ENCODE peak calls at places on chromosomes 3 and 15, in eight cellular contexts. One of them, this sample, is unnamed.

GRCh38 chr3:124887177-124887995 is at the start of gene ITGB5:
- DNase-seq in NCI-H1092 treated with DMSO at 0.1 percent for 48 hours: no peak
- DNase-seq in stimulated activated CD4-positive, alpha-beta T cell treated with anti-CD3 and anti-CD28 coated beads, TNF-alpha, amount 100 ng/mL, for 4 hours: no peak
- DNase-seq in 8988T: peak
- DNase-seq in COR-L47: peak
- DNase-seq in activated CD4-positive, CD25-positive, alpha-beta regulatory T cell: peak
- DNase-seq in foreskin fibroblast: peak
- DNase-seq in T-helper 9 cell: no peak
- DNase-seq in this sample: no peak

GRCh38 chr15:40047413-40048154 is 8.6 kb upstream of the SRP14 start:
- DNase-seq in NCI-H1092 treated with DMSO at 0.1 percent for 48 hours: peak
- DNase-seq in stimulated activated CD4-positive, alpha-beta T cell treated with anti-CD3 and anti-CD28 coated beads, TNF-alpha, amount 100 ng/mL, for 4 hours: no peak
- DNase-seq in 8988T: peak
- DNase-seq in COR-L47: peak
- DNase-seq in activated CD4-positive, CD25-positive, alpha-beta regulatory T cell: peak
- DNase-seq in foreskin fibroblast: peak
- DNase-seq in T-helper 9 cell: peak
- DNase-seq in this sample: no peak

GRCh38 chr15:64337761-64338160 is 18.2 kb downstream of the CSNK1G1 start:
- DNase-seq in NCI-H1092 treated with DMSO at 0.1 percent for 48 hours: no peak
- DNase-seq in stimulated activated CD4-positive, alpha-beta T cell treated with anti-CD3 and anti-CD28 coated beads, TNF-alpha, amount 100 ng/mL, for 4 hours: no peak
- DNase-seq in 8988T: no peak
- DNase-seq in COR-L47: no peak
- DNase-seq in activated CD4-positive, CD25-positive, alpha-beta regulatory T cell: no peak
- DNase-seq in foreskin fibroblast: no peak
- DNase-seq in T-helper 9 cell: no peak
- DNase-seq in this sample: peak

GRCh38 chr15:89396723-89397652 is 62.4 kb upstream of the POLG start:
- DNase-seq in NCI-H1092 treated with DMSO at 0.1 percent for 48 hours: no peak
- DNase-seq in stimulated activated CD4-positive, alpha-beta T cell treated with anti-CD3 and anti-CD28 coated beads, TNF-alpha, amount 100 ng/mL, for 4 hours: no peak
- DNase-seq in 8988T: no peak
- DNase-seq in COR-L47: no peak
- DNase-seq in activated CD4-positive, CD25-positive, alpha-beta regulatory T cell: no peak
- DNase-seq in foreskin fibroblast: no peak
- DNase-seq in T-helper 9 cell: no peak
- DNase-seq in this sample: no peak

GRCh38 chr3:72227536-72228070 is 442.7 kb upstream of the PROK2 start:
- DNase-seq in NCI-H1092 treated with DMSO at 0.1 percent for 48 hours: no peak
- DNase-seq in stimulated activated CD4-positive, alpha-beta T cell treated with anti-CD3 and anti-CD28 coated beads, TNF-alpha, amount 100 ng/mL, for 4 hours: no peak
- DNase-seq in 8988T: no peak
- DNase-seq in COR-L47: no peak
- DNase-seq in activated CD4-positive, CD25-positive, alpha-beta regulatory T cell: no peak
- DNase-seq in foreskin fibroblast: peak
- DNase-seq in T-helper 9 cell: no peak
- DNase-seq in this sample: no peak

GRCh38 chr15:48449734-48450133 is 118.5 kb downstream of the DUT start:
- DNase-seq in NCI-H1092 treated with DMSO at 0.1 percent for 48 hours: no peak
- DNase-seq in stimulated activated CD4-positive, alpha-beta T cell treated with anti-CD3 and anti-CD28 coated beads, TNF-alpha, amount 100 ng/mL, for 4 hours: no peak
- DNase-seq in 8988T: no peak
- DNase-seq in COR-L47: no peak
- DNase-seq in activated CD4-positive, CD25-positive, alpha-beta regulatory T cell: no peak
- DNase-seq in foreskin fibroblast: peak
- DNase-seq in T-helper 9 cell: no peak
- DNase-seq in this sample: no peak

GRCh38 chr3:125163739-125164601 is 48.6 kb downstream of the SLC12A8 start:
- DNase-seq in NCI-H1092 treated with DMSO at 0.1 percent for 48 hours: no peak
- DNase-seq in stimulated activated CD4-positive, alpha-beta T cell treated with anti-CD3 and anti-CD28 coated beads, TNF-alpha, amount 100 ng/mL, for 4 hours: no peak
- DNase-seq in 8988T: no peak
- DNase-seq in COR-L47: no peak
- DNase-seq in activated CD4-positive, CD25-positive, alpha-beta regulatory T cell: no peak
- DNase-seq in foreskin fibroblast: no peak
- DNase-seq in T-helper 9 cell: no peak
- DNase-seq in this sample: no peak

GRCh38 chr3:28799084-28799483 is 450.5 kb upstream of the AZI2 start:
- DNase-seq in NCI-H1092 treated with DMSO at 0.1 percent for 48 hours: no peak
- DNase-seq in stimulated activated CD4-positive, alpha-beta T cell treated with anti-CD3 and anti-CD28 coated beads, TNF-alpha, amount 100 ng/mL, for 4 hours: no peak
- DNase-seq in 8988T: no peak
- DNase-seq in COR-L47: no peak
- DNase-seq in activated CD4-positive, CD25-positive, alpha-beta regulatory T cell: no peak
- DNase-seq in foreskin fibroblast: no peak
- DNase-seq in T-helper 9 cell: no peak
- DNase-seq in this sample: no peak

GRCh38 chr15:50227076-50227475 is 38.5 kb downstream of the HDC start:
- DNase-seq in NCI-H1092 treated with DMSO at 0.1 percent for 48 hours: no peak
- DNase-seq in stimulated activated CD4-positive, alpha-beta T cell treated with anti-CD3 and anti-CD28 coated beads, TNF-alpha, amount 100 ng/mL, for 4 hours: no peak
- DNase-seq in 8988T: no peak
- DNase-seq in COR-L47: no peak
- DNase-seq in activated CD4-positive, CD25-positive, alpha-beta regulatory T cell: no peak
- DNase-seq in foreskin fibroblast: peak
- DNase-seq in T-helper 9 cell: no peak
- DNase-seq in this sample: no peak